ENCODE peak calls at places on chromosome 15, in five cellular contexts. I, H, G, Y and S are unnamed samples.

GRCh38 chr15:32802296-32802936 is 84.6 kb downstream of the GREM1 start:
- DNase-seq in I (no peak), Y (no peak), H (no peak), G (no peak), S (no peak)

GRCh38 chr15:25712192-25712960 is 150.8 kb downstream of the ATP10A start:
- DNase-seq in I (no peak), Y (no peak), H (no peak), G (no peak), S (no peak)

GRCh38 chr15:38164061-38164460 is 88.6 kb upstream of the SPRED1 start:
- DNase-seq in Y (no peak), I (no peak), H (no peak), G (no peak), S (no peak)

GRCh38 chr15:101652098-101652782 is at the start of gene TM2D3:
- DNase-seq in G (peak; percentile 89), Y (peak; percentile 98), I (peak; percentile 93), H (peak; percentile 94), S (peak; percentile 97)

GRCh38 chr15:66356069-66356358 is 471 bp downstream of the TIPIN start:
- DNase-seq in I (no peak), H (no peak), Y (no peak), G (no peak), S (no peak)

GRCh38 chr15:40255033-40255432 is 16.2 kb downstream of the PAK6 start:
- DNase-seq in H (no peak), G (no peak), Y (no peak), I (no peak), S (peak; percentile 11)

GRCh38 chr15:29774900-29775299 is 47.4 kb downstream of the TJP1 start:
- DNase-seq in I (no peak), Y (no peak), G (no peak), H (no peak), S (no peak)

GRCh38 chr15:29094711-29095110 is 174.9 kb downstream of the NSMCE3 start:
- DNase-seq in G (no peak), I (no peak), H (no peak), Y (no peak), S (no peak)

GRCh38 chr15:45254405-45255293 is 2.6 kb downstream of the SLC28A2 start:
- DNase-seq in G (no peak), I (no peak), Y (no peak), H (no peak), S (no peak)

GRCh38 chr15:101107625-101108457 is 144.0 kb downstream of the CHSY1 start:
- DNase-seq in G (no peak), H (no peak), Y (no peak), I (no peak), S (no peak)

GRCh38 chr15:56099311-56099710 is 105.9 kb upstream of the NEDD4 start:
- DNase-seq in I (no peak), Y (no peak), H (no peak), G (no peak), S (no peak)

GRCh38 chr15:71599404-71600225 is 210.7 kb upstream of the NR2E3 start:
- DNase-seq in G (no peak), H (no peak), I (no peak), Y (no peak), S (peak; percentile 27)

GRCh38 chr15:101276501-101277037 is 716 bp downstream of the SELENOS start:
- DNase-seq in I (no peak), G (no peak), Y (no peak), H (no peak), S (no peak)

GRCh38 chr15:68032672-68033071 is 21.4 kb upstream of the PIAS1 start:
- DNase-seq in Y (no peak), G (no peak), H (no peak), I (no peak), S (no peak)

GRCh38 chr15:60649845-60650548 is 171.1 kb upstream of the ICE2 start:
- DNase-seq in G (no peak), H (no peak), Y (no peak), I (peak; percentile 9), S (no peak)

GRCh38 chr15:99845009-99845408 is 111.8 kb upstream of the LYSMD4 start:
- DNase-seq in G (no peak), I (no peak), Y (no peak), H (no peak), S (no peak)

GRCh38 chr15:100780208-100780800 is 99.3 kb upstream of the ALDH1A3 start:
- DNase-seq in G (no peak), I (no peak), Y (no peak), H (peak; percentile 32), S (no peak)